ENCODE peak calls at places on chromosomes 2 and 18, in seven cellular contexts. Y, Z, C, K, X, J and N are unnamed samples.
A peak's percentile ranks its signal among the peaks of the same experiment; 100 is the strongest.

GRCh38 chr2:206158563-206159345 is 490 bp downstream of the NDUFS1 start:
- DNase-seq in Y (peak; percentile 31), Z (no peak), C (no peak), K (peak; percentile 65), X (peak; percentile 41), J (no peak), N (peak; percentile 32)

GRCh38 chr2:133760366-133760765 is 192.1 kb upstream of the NCKAP5 start:
- DNase-seq in Y (peak; percentile 95), Z (no peak), C (no peak), K (peak; percentile 74), X (no peak), J (no peak), N (no peak)

GRCh38 chr2:171404719-171405118 is 29.1 kb downstream of the METTL8 start:
- DNase-seq in Y (no peak), Z (no peak), C (no peak), K (no peak), X (no peak), J (no peak), N (no peak)

GRCh38 chr2:85751627-85752026 is 2.2 kb upstream of the ATOH8 start:
- DNase-seq in Y (no peak), Z (no peak), C (no peak), K (no peak), X (no peak), J (no peak), N (no peak)

GRCh38 chr2:237742614-237743013 is 56.0 kb upstream of the RBM44 start:
- DNase-seq in Y (no peak), Z (no peak), C (no peak), K (no peak), X (no peak), J (no peak), N (no peak)

GRCh38 chr2:55923091-55923977 is at the start of gene EFEMP1:
- DNase-seq in Y (peak; percentile 62), Z (peak; percentile 75), C (peak; percentile 79), K (peak; percentile 73), X (peak; percentile 78), J (no peak), N (peak; percentile 53)

GRCh38 chr2:144659731-144660275 is 139.9 kb upstream of the ZEB2 start:
- DNase-seq in Y (peak; percentile 88), Z (no peak), C (no peak), K (peak; percentile 95), X (no peak), J (no peak), N (peak; percentile 46)

GRCh38 chr2:176129825-176130152 is 284 bp downstream of the HOXD8 start:
- DNase-seq in Y (no peak), Z (peak; percentile 35), C (no peak), K (no peak), X (no peak), J (no peak), N (no peak)

GRCh38 chr2:43000242-43001054 is 208.1 kb upstream of the HAAO start:
- DNase-seq in Y (no peak), Z (no peak), C (no peak), K (no peak), X (no peak), J (no peak), N (no peak)

GRCh38 chr2:69464575-69464974 is 27.3 kb upstream of the NFU1 start:
- DNase-seq in Y (peak; percentile 80), Z (no peak), C (no peak), K (peak; percentile 77), X (no peak), J (no peak), N (peak; percentile 81)

GRCh38 chr2:216555274-216555673 is 56.6 kb downstream of the RPL37A start:
- DNase-seq in Y (no peak), Z (no peak), C (no peak), K (no peak), X (no peak), J (no peak), N (no peak)

GRCh38 chr2:191552036-191552435 is 125.9 kb upstream of the NABP1 start:
- DNase-seq in Y (no peak), Z (no peak), C (no peak), K (no peak), X (no peak), J (no peak), N (no peak)

GRCh38 chr2:99335911-99336779 is at the start of gene TXNDC9:
- DNase-seq in Y (peak; percentile 100), Z (peak; percentile 99), C (peak; percentile 100), K (peak; percentile 100), X (peak; percentile 100), J (peak; percentile 95), N (peak; percentile 100)

GRCh38 chr2:203936535-203936934 is at the start of gene ICOS:
- DNase-seq in Y (no peak), Z (no peak), C (no peak), K (no peak), X (no peak), J (no peak), N (no peak)

GRCh38 chr2:71479261-71479660 is 25.9 kb downstream of the DYSF start:
- DNase-seq in Y (no peak), Z (no peak), C (no peak), K (no peak), X (no peak), J (no peak), N (no peak)

GRCh38 chr18:33755918-33756590 is 178.0 kb downstream of the ASXL3 start:
- DNase-seq in Y (peak; percentile 93), Z (no peak), C (no peak), K (peak; percentile 93), X (peak; percentile 94), J (peak; percentile 23), N (peak; percentile 82)

GRCh38 chr2:42182654-42183308 is 13.6 kb downstream of the EML4 start:
- DNase-seq in Y (no peak), Z (no peak), C (no peak), K (no peak), X (no peak), J (no peak), N (no peak)

GRCh38 chr2:240627736-240628506 is 2.6 kb downstream of the GPR35 start:
- DNase-seq in Y (no peak), Z (peak; percentile 15), C (no peak), K (no peak), X (no peak), J (no peak), N (no peak)

GRCh38 chr2:240624011-240624949 is 1.0 kb upstream of the GPR35 start:
- DNase-seq in Y (no peak), Z (no peak), C (no peak), K (no peak), X (no peak), J (no peak), N (peak; percentile 3)

GRCh38 chr2:240624950-240625621 is at the start of gene GPR35:
- DNase-seq in Y (peak; percentile 43), Z (peak; percentile 24), C (no peak), K (peak; percentile 5), X (no peak), J (no peak), N (peak; percentile 26)

GRCh38 chr2:240628507-240629418 is 3.5 kb downstream of the GPR35 start:
- DNase-seq in Y (no peak), Z (peak; percentile 24), C (no peak), K (no peak), X (no peak), J (no peak), N (no peak)

GRCh38 chr2:240626531-240627300 is 1.4 kb downstream of the GPR35 start:
- DNase-seq in Y (no peak), Z (peak; percentile 29), C (no peak), K (no peak), X (no peak), J (no peak), N (no peak)
- H3K18ac ChIP-seq in Y (no peak overlapping the region), Z (no peak overlapping the region), C (peak overlapping the region; percentile 35), K (no peak overlapping the region), X (no peak overlapping the region), J (no peak overlapping the region), N (no peak overlapping the region)

DNA sequence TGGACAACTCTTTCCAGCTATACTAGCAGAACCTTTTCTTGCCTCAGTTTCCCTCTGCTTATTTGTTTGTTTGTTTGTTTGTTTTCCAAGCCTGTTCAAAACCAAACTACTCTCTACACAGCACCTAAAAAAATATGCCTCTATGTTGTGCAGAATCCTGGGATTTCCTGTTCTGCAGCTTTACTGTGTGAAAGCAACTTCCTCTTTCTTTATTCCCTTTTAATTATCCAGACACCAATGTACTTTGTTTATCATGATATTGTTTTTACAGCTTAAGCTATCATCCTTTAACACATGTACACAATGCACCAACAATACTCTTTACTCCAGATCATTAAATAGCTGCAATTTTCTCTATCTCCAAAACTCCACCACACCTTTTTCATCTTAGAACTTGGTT is 259.5 kb downstream of the EPHA4 start:
- DNase-seq in Y (no peak), Z (no peak), C (no peak), K (no peak), X (no peak), J (no peak), N (no peak)
- H3K18ac ChIP-seq in Y (no peak overlapping the region), Z (no peak overlapping the region), C (no peak overlapping the region), K (no peak overlapping the region), X (no peak overlapping the region), J (no peak overlapping the region), N (no peak overlapping the region)

GRCh38 chr2:109174626-109175349 is 45.8 kb downstream of the SH3RF3 start:
- DNase-seq in Y (no peak), Z (no peak), C (no peak), K (no peak), X (no peak), J (no peak), N (no peak)

GRCh38 chr2:109175350-109175678 is 46.3 kb downstream of the SH3RF3 start:
- DNase-seq in Y (no peak), Z (no peak), C (no peak), K (no peak), X (no peak), J (no peak), N (no peak)

GRCh38 chr2:109176489-109176888 is 47.5 kb downstream of the SH3RF3 start:
- DNase-seq in Y (no peak), Z (no peak), C (no peak), K (no peak), X (no peak), J (no peak), N (no peak)

GRCh38 chr2:109178974-109179373 is 50.0 kb downstream of the SH3RF3 start:
- DNase-seq in Y (no peak), Z (no peak), C (no peak), K (no peak), X (no peak), J (no peak), N (no peak)

DNA sequence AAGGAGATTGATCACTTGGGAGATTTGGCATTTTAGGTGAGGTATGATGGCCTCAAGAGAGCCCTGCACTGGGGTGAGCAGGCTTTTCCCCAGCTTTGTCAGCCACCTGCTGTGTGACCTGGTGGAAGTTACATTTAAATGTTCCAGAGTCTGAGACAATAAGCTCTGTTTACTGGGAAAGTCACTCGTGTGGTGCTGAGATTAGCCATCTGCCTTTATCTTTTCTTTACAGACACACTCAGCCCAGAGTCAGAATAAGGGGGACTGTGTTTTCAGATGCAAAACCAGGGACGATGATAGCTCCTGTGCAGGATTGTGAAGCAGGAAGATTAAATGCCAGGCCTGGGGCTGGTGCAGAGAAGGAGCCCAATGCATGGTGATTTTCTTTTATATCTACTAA is 47.9 kb downstream of the SH3RF3 start:
- DNase-seq in Y (no peak), Z (no peak), C (no peak), K (peak; percentile 51), X (peak; percentile 38), J (no peak), N (no peak)
- H3K18ac ChIP-seq in Y (peak overlapping the region; percentile 76), Z (no peak overlapping the region), C (no peak overlapping the region), K (peak overlapping the region; percentile 18), X (peak overlapping the region; percentile 10), J (no peak overlapping the region), N (no peak overlapping the region)

DNA sequence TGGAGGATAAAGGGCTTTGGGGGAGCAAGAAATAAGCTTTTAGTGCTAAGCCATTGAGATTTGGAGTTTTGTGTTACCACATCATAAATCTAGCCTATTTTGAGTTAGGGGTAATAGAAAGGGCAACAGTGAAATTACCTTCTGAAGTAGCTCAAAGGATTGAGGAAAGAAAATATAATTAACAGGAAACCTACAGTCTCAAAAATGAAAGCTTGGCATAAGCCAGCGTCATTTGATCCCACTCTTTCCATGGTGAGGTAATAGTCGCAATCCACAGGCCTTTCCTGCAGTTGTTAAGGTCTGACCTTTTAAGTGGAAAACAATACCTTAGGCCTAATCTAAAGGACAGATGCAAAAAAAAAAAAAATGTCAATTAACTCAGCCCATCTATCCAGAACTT is 182.7 kb downstream of the UXS1 start:
- DNase-seq in Y (no peak), Z (no peak), C (no peak), K (no peak), X (no peak), J (no peak), N (no peak)
- H3K18ac ChIP-seq in Y (no peak overlapping the region), Z (no peak overlapping the region), C (no peak overlapping the region), K (no peak overlapping the region), X (no peak overlapping the region), J (no peak overlapping the region), N (no peak overlapping the region)